ENCODE peak calls at places on chromosomes 16 and 17, in six cellular contexts. K is KG1; N is PC-3; A is cardiac muscle cell; F is activated T-cell treated with anti-CD3 and anti-CD28 coated beads, Interleukin-2, amount 50 U/mL, for 4 hours; H is substantia nigra. Q is an unnamed sample.

GRCh38 chr17:16923904-16924700 is 47.8 kb downstream of the TNFRSF13B start:
- DNase-seq in K (no peak), N (no peak), A (no peak), F (no peak), H (no peak), Q (no peak)

GRCh38 chr17:55444471-55445441 is 23.1 kb upstream of the MMD start:
- DNase-seq in K (no peak), N (no peak), A (no peak), F (no peak), H (no peak), Q (no peak)

GRCh38 chr16:68470461-68471150 is 22.3 kb upstream of the SMPD3 start:
- DNase-seq in K (peak), N (no peak), A (no peak), F (no peak), H (no peak), Q (peak)

GRCh38 chr16:25257956-25258855 is 561 bp upstream of the ZKSCAN2 start:
- DNase-seq in K (peak), N (peak), A (peak), F (peak), H (peak), Q (peak)

GRCh38 chr17:43634681-43635125 is 27.0 kb downstream of the MEOX1 start:
- DNase-seq in K (no peak), N (no peak), A (peak), F (no peak), H (no peak), Q (no peak)

GRCh38 chr16:57386381-57386951 is 14.2 kb downstream of the CX3CL1 start:
- DNase-seq in K (no peak), N (no peak), A (no peak), F (no peak), H (no peak), Q (no peak)

GRCh38 chr17:18850679-18851078 is 7.3 kb upstream of the PRPSAP2 start:
- DNase-seq in K (no peak), N (no peak), A (no peak), F (no peak), H (no peak), Q (no peak)

GRCh38 chr17:50605434-50605833 is 29.2 kb upstream of the ABCC3 start:
- DNase-seq in K (no peak), N (no peak), A (no peak), F (no peak), H (no peak), Q (no peak)

GRCh38 chr16:54927125-54928015 is 3.3 kb upstream of the IRX5 start:
- DNase-seq in K (no peak), N (no peak), A (peak), F (no peak), H (no peak), Q (no peak)

GRCh38 chr16:49400611-49401010 is 27.0 kb downstream of the C16orf78 start:
- DNase-seq in K (no peak), N (no peak), A (no peak), F (no peak), H (no peak), Q (no peak)